ENCODE peak calls at places on chromosome 12, in nine cellular contexts. X, E, Q, K, L, H, W, I and O are unnamed samples.

GRCh38 chr12:6229823-6230222 is 29.6 kb downstream of the CD9 start:
- DNase-seq in W (no peak), E (no peak), I (peak; percentile 16), L (peak; percentile 70), Q (no peak), X (no peak), H (peak; percentile 77), K (peak; percentile 94), O (no peak)

GRCh38 chr12:124480469-124481256 is 86.7 kb downstream of the NCOR2 start:
- DNase-seq in K (peak; percentile 47), L (peak; percentile 79), I (peak; percentile 80), H (peak; percentile 60), Q (no peak), E (no peak), W (peak; percentile 94), X (peak; percentile 75), O (no peak)

GRCh38 chr12:111842556-111843396 is 748 bp downstream of the MAPKAPK5 start:
- DNase-seq in I (no peak), L (no peak), H (peak; percentile 10), X (peak; percentile 53), W (peak; percentile 17), K (peak; percentile 13), Q (no peak), E (no peak), O (no peak)

GRCh38 chr12:51773145-51773869 is 75.2 kb downstream of the FIGNL2 start:
- DNase-seq in K (peak; percentile 91), E (peak; percentile 0), L (peak; percentile 81), X (no peak), I (no peak), Q (no peak), H (peak; percentile 69), W (peak; percentile 13), O (no peak)

GRCh38 chr12:123043536-123044001 is 63.1 kb downstream of the ARL6IP4 start:
- DNase-seq in Q (peak; percentile 42), L (peak; percentile 79), W (peak; percentile 95), I (peak; percentile 89), K (peak; percentile 91), E (peak; percentile 95), X (peak; percentile 93), H (peak; percentile 96), O (no peak)

GRCh38 chr12:48956279-48957140 is 777 bp downstream of the ARF3 start:
- DNase-seq in E (peak; percentile 86), I (peak; percentile 58), W (peak; percentile 93), X (peak; percentile 75), H (peak; percentile 96), K (peak; percentile 96), L (peak; percentile 92), Q (no peak), O (peak; percentile 68)

GRCh38 chr12:120262852-120263724 is 2.4 kb downstream of the PXN start:
- DNase-seq in I (peak; percentile 12), W (no peak), Q (no peak), X (peak; percentile 54), L (no peak), E (no peak), H (no peak), K (peak; percentile 47), O (no peak)

GRCh38 chr12:52210925-52211650 is 19.3 kb upstream of the KRT80 start:
- DNase-seq in I (no peak), W (no peak), E (no peak), Q (no peak), X (peak; percentile 22), K (no peak), H (no peak), L (no peak), O (no peak)

GRCh38 chr12:74021937-74022336 is 515.7 kb upstream of the ATXN7L3B start:
- DNase-seq in I (peak; percentile 59), Q (no peak), X (peak; percentile 73), L (peak; percentile 58), K (peak; percentile 34), E (peak; percentile 31), W (peak; percentile 31), H (peak; percentile 2), O (no peak)

GRCh38 chr12:108977360-108977759 is 43.5 kb downstream of the SVOP start:
- DNase-seq in K (no peak), L (no peak), W (no peak), I (no peak), X (no peak), E (no peak), Q (no peak), H (no peak), O (no peak)

GRCh38 chr12:2800046-2800570 is 5.3 kb downstream of the FKBP4 start:
- DNase-seq in W (no peak), L (no peak), X (no peak), I (no peak), K (no peak), E (no peak), Q (no peak), H (no peak), O (no peak)

GRCh38 chr12:20507061-20507460 is 138.7 kb downstream of the PDE3A start:
- DNase-seq in L (no peak), X (no peak), H (no peak), I (no peak), W (no peak), Q (no peak), K (no peak), E (no peak), O (no peak)

GRCh38 chr12:131830335-131831020 is 2.3 kb downstream of the MMP17 start:
- DNase-seq in X (no peak), Q (no peak), K (peak; percentile 79), L (peak; percentile 70), I (peak; percentile 69), W (peak; percentile 64), H (peak; percentile 89), E (no peak), O (no peak)

GRCh38 chr12:116053479-116054195 is 223.9 kb downstream of the MED13L start:
- DNase-seq in K (peak; percentile 98), L (peak; percentile 91), W (no peak), E (no peak), Q (no peak), I (no peak), H (peak; percentile 68), X (peak; percentile 65), O (no peak)

GRCh38 chr12:104575442-104575841 is 118.7 kb downstream of the CHST11 start:
- DNase-seq in L (no peak), X (no peak), W (no peak), H (no peak), K (no peak), Q (no peak), I (no peak), E (no peak), O (no peak)

GRCh38 chr12:113403435-113404415 is at the start of gene SDS:
- DNase-seq in W (no peak), E (peak; percentile 74), I (no peak), L (peak; percentile 47), Q (no peak), X (peak; percentile 93), K (peak; percentile 79), H (no peak), O (no peak)

GRCh38 chr12:131176266-131176665 is 222.6 kb downstream of the ADGRD1 start:
- DNase-seq in Q (no peak), E (no peak), X (no peak), W (no peak), L (no peak), I (no peak), K (no peak), H (no peak), O (no peak)

GRCh38 chr12:106583578-106584103 is 837 bp downstream of the RFX4 start:
- DNase-seq in Q (no peak), X (no peak), I (peak; percentile 53), L (no peak), K (peak; percentile 11), E (no peak), H (no peak), W (no peak), O (no peak)

GRCh38 chr12:107027304-107028053 is 40.5 kb upstream of the MTERF2 start:
- DNase-seq in I (no peak), E (no peak), L (peak; percentile 95), Q (no peak), K (peak; percentile 90), W (peak; percentile 48), H (peak; percentile 90), X (no peak), O (no peak)

GRCh38 chr12:106274575-106275081 is 26.8 kb upstream of the CKAP4 start:
- DNase-seq in I (no peak), Q (no peak), E (no peak), L (no peak), K (peak; percentile 46), H (peak; percentile 18), W (no peak), X (no peak), O (no peak)

GRCh38 chr12:69821441-69822204 is 3.4 kb upstream of the MYRFL start:
- DNase-seq in K (peak; percentile 65), X (no peak), I (no peak), W (peak; percentile 74), Q (no peak), H (no peak), L (peak; percentile 39), E (no peak), O (no peak)

GRCh38 chr12:107818984-107819383 is 44.5 kb downstream of the ASCL4 start:
- DNase-seq in H (peak; percentile 92), L (no peak), I (no peak), Q (no peak), E (no peak), W (no peak), X (no peak), K (peak; percentile 60), O (no peak)

GRCh38 chr12:3378655-3379054 is 112.3 kb upstream of the PRMT8 start:
- DNase-seq in I (no peak), X (no peak), L (no peak), K (no peak), H (no peak), W (no peak), Q (no peak), E (no peak), O (no peak)